ENCODE peak calls at places on chromosomes 4 and X, in four cellular contexts. L is HepG2, E is K562, Z is GM12878. R is an unnamed sample.

GRCh38 chrX:110004210-110004609 is 1.3 kb downstream of the TMEM164 start:
- DNase-seq in L (peak; percentile 9), E (no peak), Z (no peak), R (no peak)

GRCh38 chrX:56987741-56988140 is 7.6 kb downstream of the SPIN3 start:
- DNase-seq in L (no peak), E (no peak), Z (no peak), R (no peak)

GRCh38 chr4:100984901-100985300 is 362.4 kb downstream of the PPP3CA start:
- DNase-seq in L (no peak), E (no peak), Z (no peak), R (no peak)

GRCh38 chr4:152485726-152486276 is 50.1 kb downstream of the FBXW7 start:
- DNase-seq in L (peak; percentile 97), E (no peak), Z (peak; percentile 86), R (no peak)

GRCh38 chr4:152109585-152110509 is 349.0 kb upstream of the GATB start:
- DNase-seq in L (no peak), E (no peak), Z (no peak), R (no peak)

GRCh38 chrX:68717196-68717595 is 69.7 kb downstream of the STARD8 start:
- DNase-seq in L (no peak), E (no peak), Z (no peak), R (no peak)

GRCh38 chr4:140762202-140762601 is 6.0 kb upstream of the TBC1D9 start:
- DNase-seq in L (no peak), E (no peak), Z (no peak), R (no peak)

GRCh38 chrX:152907084-152907651 is 9.3 kb downstream of the ZNF185 start:
- DNase-seq in L (no peak), E (peak; percentile 48), Z (no peak), R (no peak)

GRCh38 chr4:136713140-136713539 is 819.2 kb downstream of the PCDH18 start:
- DNase-seq in L (no peak), E (no peak), Z (no peak), R (peak; percentile 6)

GRCh38 chrX:48956728-48957414 is 536 bp downstream of the OTUD5 start:
- DNase-seq in L (no peak), E (no peak), Z (no peak), R (no peak)

GRCh38 chrX:153857348-153857903 is 27.1 kb upstream of the PDZD4 start:
- DNase-seq in L (no peak), E (peak; percentile 34), Z (no peak), R (no peak)

GRCh38 chrX:25523574-25523973 is 507.8 kb upstream of the ARX start:
- DNase-seq in L (peak; percentile 42), E (peak; percentile 5), Z (no peak), R (peak; percentile 53)

GRCh38 chr4:173499568-173500535 is 30.2 kb downstream of the HAND2 start:
- DNase-seq in L (no peak), E (no peak), Z (no peak), R (no peak)

GRCh38 chr4:40576651-40577480 is 52.8 kb downstream of the RBM47 start:
- DNase-seq in L (peak; percentile 98), E (no peak), Z (peak; percentile 82), R (no peak)

GRCh38 chr4:81807386-81807785 is 335.7 kb upstream of the RASGEF1B start:
- DNase-seq in L (no peak), E (no peak), Z (no peak), R (no peak)

GRCh38 chr4:53478671-53479456 is 101.4 kb downstream of the FIP1L1 start:
- DNase-seq in L (no peak), E (no peak), Z (no peak), R (no peak)

GRCh38 chr4:128544277-128544676 is 256.7 kb upstream of the PGRMC2 start:
- DNase-seq in L (no peak), E (no peak), Z (no peak), R (no peak)

GRCh38 chr4:90718926-90719325 is 591.7 kb downstream of the CCSER1 start:
- DNase-seq in L (no peak), E (no peak), Z (no peak), R (no peak)

GRCh38 chr4:77636902-77637301 is 31.3 kb downstream of the CXCL13 start:
- DNase-seq in L (peak; percentile 83), E (no peak), Z (no peak), R (no peak)

GRCh38 chr4:185441479-185441878 is 15.7 kb upstream of the UFSP2 start:
- DNase-seq in L (no peak), E (no peak), Z (no peak), R (no peak)

GRCh38 chr4:38857354-38858096 is 908 bp upstream of the TLR6 start:
- DNase-seq in L (no peak), E (no peak), Z (peak; percentile 82), R (no peak)

GRCh38 chr4:8230891-8231290 is 31.8 kb downstream of the SH3TC1 start:
- DNase-seq in L (no peak), E (no peak), Z (no peak), R (no peak)

GRCh38 chr4:141913928-141914327 is 277.5 kb downstream of the IL15 start:
- DNase-seq in L (no peak), E (no peak), Z (no peak), R (no peak)

GRCh38 chr4:136088231-136088630 is 1444.1 kb downstream of the PCDH18 start:
- DNase-seq in L (no peak), E (no peak), Z (no peak), R (no peak)

GRCh38 chr4:76752911-76753494 is 144.9 kb downstream of the SOWAHB start:
- DNase-seq in L (no peak), E (no peak), Z (no peak), R (no peak)

GRCh38 chr4:139817657-139818452 is 152.2 kb downstream of the MGST2 start:
- DNase-seq in L (no peak), E (no peak), Z (no peak), R (no peak)

GRCh38 chr4:139227729-139228404 is 50.8 kb upstream of the ELF2 start:
- DNase-seq in L (peak; percentile 38), E (peak; percentile 43), Z (no peak), R (peak; percentile 16)

GRCh38 chrX:7146703-7147430 is 645 bp upstream of the STS start:
- DNase-seq in L (no peak), E (peak; percentile 30), Z (no peak), R (no peak)

GRCh38 chr4:77662396-77662795 is 56.8 kb downstream of the CXCL13 start:
- DNase-seq in L (no peak), E (no peak), Z (no peak), R (no peak)

GRCh38 chr4:74320559-74321118 is 12.4 kb downstream of the EPGN start:
- DNase-seq in L (peak; percentile 58), E (peak; percentile 17), Z (peak; percentile 9), R (peak; percentile 45)

GRCh38 chr4:74483226-74483911 is 38.4 kb downstream of the AREG start:
- DNase-seq in L (no peak), E (peak; percentile 11), Z (no peak), R (no peak)

GRCh38 chrX:40166582-40166981 is 68.8 kb upstream of the BCOR start:
- DNase-seq in L (no peak), E (no peak), Z (no peak), R (no peak)

GRCh38 chr4:91935217-91935616 is 368.5 kb upstream of the GRID2 start:
- DNase-seq in L (peak; percentile 36), E (no peak), Z (no peak), R (no peak)

DNA sequence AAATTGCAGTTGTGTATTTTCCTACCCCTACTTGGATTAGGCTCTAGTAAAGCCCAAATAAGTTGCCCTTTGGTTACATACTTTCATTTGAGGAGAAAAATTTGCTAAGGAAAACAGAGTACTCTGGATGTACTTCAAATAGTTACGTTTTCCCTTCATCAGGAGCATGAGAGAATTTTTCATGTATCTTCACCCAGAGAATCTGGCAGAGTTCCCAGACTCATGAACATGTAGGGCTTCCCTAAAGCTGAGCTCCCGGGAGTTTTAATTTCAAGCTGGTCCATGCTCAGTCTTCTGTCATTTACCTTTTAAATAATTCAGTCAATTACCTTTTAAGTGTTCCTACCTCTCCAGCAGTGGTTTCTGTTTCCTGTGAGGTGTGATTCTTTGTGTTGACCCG is 367.5 kb upstream of the GRID2 start:
- DNase-seq in L (no peak), E (no peak), Z (no peak), R (no peak)
- TF ChIP-seq TARDBP in L (no peak), E (no peak), Z (no peak), R (no peak)

GRCh38 chrX:22063284-22063683 is 31.2 kb downstream of the PHEX start:
- DNase-seq in L (no peak), E (no peak), Z (peak; percentile 64), R (no peak)

GRCh38 chrX:22057667-22058066 is 25.5 kb downstream of the PHEX start:
- DNase-seq in L (no peak), E (no peak), Z (no peak), R (no peak)

GRCh38 chrX:22060952-22061351 is 28.8 kb downstream of the PHEX start:
- DNase-seq in L (no peak), E (no peak), Z (no peak), R (no peak)

GRCh38 chrX:22059800-22060199 is 27.7 kb downstream of the PHEX start:
- DNase-seq in L (no peak), E (no peak), Z (no peak), R (no peak)

DNA sequence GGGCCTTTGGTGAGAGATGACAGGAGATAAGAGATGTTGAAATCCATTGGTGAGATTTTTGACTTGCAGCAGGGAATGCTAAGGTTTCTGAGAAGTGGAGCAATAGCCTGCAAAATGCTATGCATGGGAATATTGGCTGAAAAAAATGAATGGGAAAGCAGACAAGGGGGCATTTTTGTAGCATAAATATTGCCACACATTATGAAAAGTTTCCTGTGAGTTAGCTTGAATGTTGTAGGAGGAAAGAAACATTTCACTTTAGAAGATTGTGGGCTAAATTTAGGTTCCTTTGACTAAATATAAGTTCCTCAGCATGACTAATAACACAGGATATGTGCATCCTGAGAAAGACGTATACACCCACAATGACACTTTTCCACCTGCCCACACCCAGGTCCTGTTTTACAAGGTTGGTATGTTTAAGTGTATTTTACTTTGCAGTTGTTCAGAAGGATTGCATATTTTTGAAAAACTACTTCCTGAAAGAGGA is 28.4 kb downstream of the PHEX start:
- DNase-seq in L (no peak), E (no peak), Z (no peak), R (no peak)
- TF ChIP-seq TARDBP in L (no peak), E (no peak), Z (no peak), R (no peak)

GRCh38 chr4:71184195-71184781 is 154.5 kb upstream of the SLC4A4 start:
- DNase-seq in L (peak; percentile 31), E (peak; percentile 44), Z (peak; percentile 13), R (peak; percentile 53)
- TF ChIP-seq TARDBP in L (no peak), E (no peak), Z (no peak), R (no peak)

GRCh38 chr4:83046693-83047473 is 11.9 kb downstream of the COPS4 start:
- DNase-seq in L (no peak), E (no peak), Z (no peak), R (no peak)

GRCh38 chr4:83040269-83040668 is 5.3 kb downstream of the COPS4 start:
- DNase-seq in L (no peak), E (no peak), Z (no peak), R (no peak)

GRCh38 chr4:83043801-83044407 is 8.9 kb downstream of the COPS4 start:
- DNase-seq in L (no peak), E (no peak), Z (no peak), R (no peak)
- TF ChIP-seq TARDBP in L (no peak), E (no peak), Z (no peak), R (no peak)